ENCODE peak calls at places on chromosome 5, in six cellular contexts. One of them, this sample, is unnamed.

GRCh38 chr5:169856571-169856970 is 123.7 kb downstream of the INSYN2B start:
- DNase-seq in IMR-90: peak
- DNase-seq in tibial nerve: no peak
- DNase-seq in H1: no peak
- DNase-seq in H54: peak
- DNase-seq in Peyer's patch: no peak
- DNase-seq in this sample: no peak

GRCh38 chr5:68482199-68482598 is 266.6 kb downstream of the PIK3R1 start:
- DNase-seq in H1: no peak
- DNase-seq in tibial nerve: no peak
- DNase-seq in H54: no peak
- DNase-seq in IMR-90: peak
- DNase-seq in Peyer's patch: no peak
- DNase-seq in this sample: no peak

GRCh38 chr5:78509884-78510769 is 138.4 kb downstream of the LHFPL2 start:
- DNase-seq in H1: no peak
- DNase-seq in tibial nerve: no peak
- DNase-seq in IMR-90: no peak
- DNase-seq in Peyer's patch: peak
- DNase-seq in H54: no peak
- DNase-seq in this sample: peak

GRCh38 chr5:179906795-179907569 is 715 bp downstream of the TBC1D9B start:
- DNase-seq in H1: no peak
- DNase-seq in IMR-90: peak
- DNase-seq in Peyer's patch: peak
- DNase-seq in H54: peak
- DNase-seq in tibial nerve: no peak
- DNase-seq in this sample: no peak

GRCh38 chr5:138953370-138954256 is 78.5 kb upstream of the LRRTM2 start:
- DNase-seq in Peyer's patch: peak
- DNase-seq in IMR-90: peak
- DNase-seq in tibial nerve: peak
- DNase-seq in H1: no peak
- DNase-seq in H54: no peak
- DNase-seq in this sample: no peak

GRCh38 chr5:15702102-15702501 is 202.1 kb downstream of the FBXL7 start:
- DNase-seq in IMR-90: peak
- DNase-seq in tibial nerve: no peak
- DNase-seq in Peyer's patch: no peak
- DNase-seq in H1: no peak
- DNase-seq in H54: peak
- DNase-seq in this sample: no peak

GRCh38 chr5:72920690-72921089 is 35.2 kb upstream of the FCHO2 start:
- DNase-seq in H54: no peak
- DNase-seq in H1: no peak
- DNase-seq in tibial nerve: no peak
- DNase-seq in Peyer's patch: no peak
- DNase-seq in IMR-90: peak
- DNase-seq in this sample: no peak

GRCh38 chr5:72633649-72634048 is 126.4 kb upstream of the ZNF366 start:
- DNase-seq in H54: peak
- DNase-seq in H1: no peak
- DNase-seq in IMR-90: peak
- DNase-seq in tibial nerve: no peak
- DNase-seq in Peyer's patch: no peak
- DNase-seq in this sample: no peak

GRCh38 chr5:109655841-109656240 is 33.9 kb upstream of the MAN2A1 start:
- DNase-seq in H54: no peak
- DNase-seq in Peyer's patch: no peak
- DNase-seq in H1: no peak
- DNase-seq in IMR-90: no peak
- DNase-seq in tibial nerve: no peak
- DNase-seq in this sample: no peak

GRCh38 chr5:142592365-142592764 is 93.5 kb downstream of the FGF1 start:
- DNase-seq in IMR-90: no peak
- DNase-seq in H1: no peak
- DNase-seq in H54: no peak
- DNase-seq in tibial nerve: no peak
- DNase-seq in Peyer's patch: no peak
- DNase-seq in this sample: no peak

GRCh38 chr5:50749181-50749580 is 82.7 kb downstream of the PARP8 start:
- DNase-seq in IMR-90: no peak
- DNase-seq in H54: no peak
- DNase-seq in H1: no peak
- DNase-seq in Peyer's patch: no peak
- DNase-seq in tibial nerve: no peak
- DNase-seq in this sample: no peak

GRCh38 chr5:116492016-116492623 is 82.5 kb downstream of the SEMA6A start:
- DNase-seq in H54: peak
- DNase-seq in Peyer's patch: no peak
- DNase-seq in H1: no peak
- DNase-seq in IMR-90: peak
- DNase-seq in tibial nerve: no peak
- DNase-seq in this sample: no peak

GRCh38 chr5:69030663-69031062 is 63.2 kb upstream of the SLC30A5 start:
- DNase-seq in IMR-90: peak
- DNase-seq in tibial nerve: no peak
- DNase-seq in Peyer's patch: no peak
- DNase-seq in H1: no peak
- DNase-seq in H54: no peak
- DNase-seq in this sample: no peak

GRCh38 chr5:72172832-72173231 is 65.6 kb downstream of the MAP1B start:
- DNase-seq in IMR-90: no peak
- DNase-seq in tibial nerve: no peak
- DNase-seq in H54: no peak
- DNase-seq in H1: no peak
- DNase-seq in Peyer's patch: no peak
- DNase-seq in this sample: no peak

GRCh38 chr5:95712347-95712958 is 18.7 kb upstream of the RHOBTB3 start:
- DNase-seq in tibial nerve: no peak
- DNase-seq in H1: no peak
- DNase-seq in Peyer's patch: no peak
- DNase-seq in IMR-90: peak
- DNase-seq in H54: peak
- DNase-seq in this sample: no peak

GRCh38 chr5:95708876-95709275 is 22.3 kb upstream of the RHOBTB3 start:
- DNase-seq in IMR-90: no peak
- DNase-seq in tibial nerve: no peak
- DNase-seq in Peyer's patch: no peak
- DNase-seq in H1: no peak
- DNase-seq in H54: no peak
- DNase-seq in this sample: no peak

GRCh38 chr5:95713960-95714710 is 17.0 kb upstream of the RHOBTB3 start:
- DNase-seq in IMR-90: no peak
- DNase-seq in H54: no peak
- DNase-seq in H1: no peak
- DNase-seq in tibial nerve: no peak
- DNase-seq in Peyer's patch: no peak
- DNase-seq in this sample: no peak

GRCh38 chr5:95709967-95710650 is 21.0 kb upstream of the RHOBTB3 start:
- DNase-seq in H1: no peak
- DNase-seq in Peyer's patch: no peak
- DNase-seq in tibial nerve: no peak
- DNase-seq in H54: no peak
- DNase-seq in IMR-90: no peak
- DNase-seq in this sample: no peak

DNA sequence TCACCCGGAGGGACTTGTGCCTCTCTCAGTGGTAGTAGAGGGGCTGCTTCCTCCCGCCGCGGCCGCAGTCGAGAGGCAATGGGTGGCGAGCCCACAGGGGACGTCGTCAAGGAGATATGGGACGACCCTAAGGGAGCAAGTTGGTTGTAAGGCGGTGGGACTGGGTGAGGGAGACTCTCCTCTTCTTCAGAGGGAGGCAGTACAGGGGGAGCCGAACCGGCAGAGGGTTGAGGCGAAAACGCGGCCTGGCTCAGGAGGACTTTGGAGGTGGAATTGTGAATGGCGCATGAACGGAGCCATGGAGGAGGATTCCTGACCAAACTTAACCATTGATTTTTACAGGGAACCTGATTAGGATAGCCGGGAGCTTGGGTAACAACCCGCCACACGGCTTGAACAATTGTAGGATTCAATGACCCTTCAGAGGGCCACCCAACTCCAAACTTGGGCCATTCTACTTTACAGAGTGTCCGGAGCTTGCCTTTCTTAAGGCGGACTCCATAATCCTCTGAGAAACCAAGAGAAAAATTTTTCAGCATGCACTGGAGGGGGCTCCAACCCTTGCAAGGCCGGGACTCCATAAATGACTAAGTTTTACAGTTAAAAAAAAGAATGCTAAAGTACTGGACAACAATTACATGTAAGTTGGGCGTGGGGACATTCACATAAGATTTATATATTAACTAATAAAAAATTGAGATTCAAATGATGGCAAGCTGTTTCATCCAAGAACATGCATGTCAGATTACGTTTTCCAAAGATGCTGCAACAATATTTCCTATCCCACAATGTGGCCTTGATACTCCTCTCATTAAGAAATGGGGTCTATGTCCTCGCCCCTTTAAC is 19.4 kb upstream of the RHOBTB3 start:
- DNase-seq in H1: no peak
- DNase-seq in H54: no peak
- DNase-seq in IMR-90: no peak
- DNase-seq in tibial nerve: no peak
- DNase-seq in Peyer's patch: no peak
- DNase-seq in this sample: no peak
- TF ChIP-seq POLR2A in H1: no peak
- TF ChIP-seq POLR2A in H54: no peak
- TF ChIP-seq POLR2A in IMR-90: no peak
- TF ChIP-seq POLR2A in tibial nerve: no peak
- TF ChIP-seq POLR2A in Peyer's patch: no peak
- TF ChIP-seq POLR2A in this sample: no peak

DNA sequence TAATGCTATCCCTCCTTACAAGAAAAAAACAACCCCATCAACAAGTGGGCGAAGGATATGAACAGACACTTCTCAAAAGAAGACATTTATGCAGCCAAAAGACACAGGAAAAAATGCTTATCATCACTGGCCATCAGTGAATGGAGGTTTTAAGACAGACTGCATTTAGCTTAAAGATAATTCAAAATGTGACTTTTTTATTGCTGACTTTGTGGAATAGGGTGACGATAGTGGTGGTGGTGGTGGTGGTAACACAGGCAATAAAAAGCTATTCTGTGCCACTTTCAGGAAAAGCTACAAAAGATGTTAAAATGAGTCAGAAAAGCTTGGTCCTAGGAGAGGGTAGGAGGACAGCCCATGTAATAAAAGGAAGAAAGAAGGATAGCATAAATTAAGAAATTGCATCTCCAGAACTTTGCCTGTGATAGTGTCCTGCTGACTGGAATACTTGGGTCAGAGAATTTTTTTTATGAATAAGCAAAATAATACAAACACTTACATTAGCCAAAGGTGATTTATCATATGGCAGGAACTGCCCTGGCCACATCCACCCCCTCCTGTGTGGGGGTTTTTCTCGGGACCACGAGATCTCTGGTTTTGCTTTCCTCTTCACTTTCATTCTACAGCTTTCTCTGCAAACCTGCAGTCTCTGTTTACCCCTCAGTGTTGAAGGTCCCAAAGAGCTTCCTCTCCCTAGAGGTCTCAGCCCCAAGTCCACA is 186.7 kb downstream of the DRD1 start:
- DNase-seq in H54: no peak
- DNase-seq in H1: no peak
- DNase-seq in tibial nerve: no peak
- DNase-seq in IMR-90: no peak
- DNase-seq in Peyer's patch: no peak
- DNase-seq in this sample: no peak
- TF ChIP-seq POLR2A in H54: no peak
- TF ChIP-seq POLR2A in H1: no peak
- TF ChIP-seq POLR2A in tibial nerve: no peak
- TF ChIP-seq POLR2A in IMR-90: no peak
- TF ChIP-seq POLR2A in Peyer's patch: no peak
- TF ChIP-seq POLR2A in this sample: no peak

GRCh38 chr5:6603643-6604042 is 29.2 kb downstream of the NSUN2 start:
- DNase-seq in H54: no peak
- DNase-seq in Peyer's patch: no peak
- DNase-seq in IMR-90: no peak
- DNase-seq in H1: no peak
- DNase-seq in tibial nerve: no peak
- DNase-seq in this sample: no peak
- TF ChIP-seq POLR2A in H54: no peak
- TF ChIP-seq POLR2A in Peyer's patch: no peak
- TF ChIP-seq POLR2A in IMR-90: no peak
- TF ChIP-seq POLR2A in H1: no peak
- TF ChIP-seq POLR2A in tibial nerve: no peak
- TF ChIP-seq POLR2A in this sample: no peak

DNA sequence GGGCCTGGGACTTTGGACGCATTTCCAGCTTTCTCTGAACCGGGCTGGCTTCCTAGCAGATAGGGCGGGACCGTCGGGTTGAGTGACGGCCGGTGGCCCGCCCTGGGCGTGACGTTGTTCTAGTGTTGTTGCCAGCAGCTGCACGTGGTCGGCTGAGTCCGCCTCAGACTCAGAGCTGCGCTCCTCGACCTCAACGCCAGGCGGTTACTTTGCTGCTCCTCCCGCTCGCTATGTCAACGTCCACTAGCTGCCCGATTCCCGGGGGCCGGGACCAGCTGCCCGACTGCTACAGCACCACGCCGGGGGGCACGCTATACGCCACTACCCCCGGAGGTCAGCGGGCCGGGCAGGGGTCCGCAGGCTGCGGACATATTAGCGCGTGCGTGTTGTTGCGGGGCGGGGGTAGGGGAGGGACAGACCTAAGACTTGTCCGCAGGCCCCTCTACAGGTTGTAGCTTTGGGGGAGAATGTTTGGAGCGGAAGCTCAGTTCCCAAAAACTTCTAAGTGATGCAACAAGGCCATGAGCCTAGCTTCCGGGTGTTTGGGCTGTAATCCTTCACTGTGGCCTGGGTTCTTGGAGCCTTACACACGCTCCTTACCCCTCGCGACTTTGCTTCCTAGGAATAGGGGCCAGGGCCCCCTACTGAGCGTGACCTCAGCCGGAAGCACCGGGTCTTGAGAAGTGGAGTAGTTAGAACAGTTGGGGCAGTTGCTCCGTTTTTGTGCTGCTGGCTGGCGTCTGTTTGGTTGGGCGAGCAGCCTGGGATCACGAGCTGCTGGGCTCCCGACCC is at the start of gene EIF4EBP3:
- DNase-seq in Peyer's patch: peak
- DNase-seq in H54: peak
- DNase-seq in IMR-90: peak
- DNase-seq in tibial nerve: peak
- DNase-seq in H1: peak
- DNase-seq in this sample: peak
- TF ChIP-seq POLR2A in Peyer's patch: peak
- TF ChIP-seq POLR2A in H54: no peak
- TF ChIP-seq POLR2A in IMR-90: peak
- TF ChIP-seq POLR2A in tibial nerve: peak
- TF ChIP-seq POLR2A in H1: peak
- TF ChIP-seq POLR2A in this sample: peak

This sample was measured in GM12892.